ENCODE peak calls at places on chromosomes 12 and 14, in ten cellular contexts. One of them, this sample, is unnamed.

GRCh38 chr14:89452281-89452680 is 35.2 kb upstream of the FOXN3 start:
- DNase-seq in GM18507: no peak
- DNase-seq in stimulated activated CD8-positive, alpha-beta memory T cell treated with anti-CD3 and anti-CD28 coated beads, Interleukin-4, amount 100 ng/mL, for 1 hour: no peak
- DNase-seq in Jurkat, Clone E6-1: no peak
- DNase-seq in mesendoderm: no peak
- DNase-seq in Panc1: no peak
- DNase-seq in WERI-Rb-1: no peak
- DNase-seq in esophagus squamous epithelium: no peak
- DNase-seq in AG09309: no peak
- DNase-seq in endothelial cell of umbilical vein: no peak
- DNase-seq in this sample: no peak

GRCh38 chr12:20429876-20430275 is 61.5 kb downstream of the PDE3A start:
- DNase-seq in GM18507: no peak
- DNase-seq in stimulated activated CD8-positive, alpha-beta memory T cell treated with anti-CD3 and anti-CD28 coated beads, Interleukin-4, amount 100 ng/mL, for 1 hour: no peak
- DNase-seq in Jurkat, Clone E6-1: no peak
- DNase-seq in mesendoderm: no peak
- DNase-seq in Panc1: no peak
- DNase-seq in WERI-Rb-1: no peak
- DNase-seq in esophagus squamous epithelium: no peak
- DNase-seq in AG09309: no peak
- DNase-seq in endothelial cell of umbilical vein: no peak
- DNase-seq in this sample: no peak

GRCh38 chr12:131939007-131939406 is 9.9 kb downstream of the PUS1 start:
- DNase-seq in GM18507: no peak
- DNase-seq in stimulated activated CD8-positive, alpha-beta memory T cell treated with anti-CD3 and anti-CD28 coated beads, Interleukin-4, amount 100 ng/mL, for 1 hour: no peak
- DNase-seq in Jurkat, Clone E6-1: no peak
- DNase-seq in mesendoderm: no peak
- DNase-seq in Panc1: no peak
- DNase-seq in WERI-Rb-1: no peak
- DNase-seq in esophagus squamous epithelium: no peak
- DNase-seq in AG09309: no peak
- DNase-seq in endothelial cell of umbilical vein: no peak
- DNase-seq in this sample: no peak

GRCh38 chr14:36067428-36068187 is 108.9 kb downstream of the PTCSC3 start:
- DNase-seq in GM18507: no peak
- DNase-seq in stimulated activated CD8-positive, alpha-beta memory T cell treated with anti-CD3 and anti-CD28 coated beads, Interleukin-4, amount 100 ng/mL, for 1 hour: no peak
- DNase-seq in Jurkat, Clone E6-1: no peak
- DNase-seq in mesendoderm: no peak
- DNase-seq in Panc1: no peak
- DNase-seq in WERI-Rb-1: no peak
- DNase-seq in esophagus squamous epithelium: no peak
- DNase-seq in AG09309: no peak
- DNase-seq in endothelial cell of umbilical vein: no peak
- DNase-seq in this sample: no peak

GRCh38 chr12:75589801-75590200 is 78.4 kb upstream of the KRR1 start:
- DNase-seq in GM18507: no peak
- DNase-seq in stimulated activated CD8-positive, alpha-beta memory T cell treated with anti-CD3 and anti-CD28 coated beads, Interleukin-4, amount 100 ng/mL, for 1 hour: no peak
- DNase-seq in Jurkat, Clone E6-1: no peak
- DNase-seq in mesendoderm: no peak
- DNase-seq in Panc1: no peak
- DNase-seq in WERI-Rb-1: no peak
- DNase-seq in esophagus squamous epithelium: no peak
- DNase-seq in AG09309: no peak
- DNase-seq in endothelial cell of umbilical vein: no peak
- DNase-seq in this sample: no peak

GRCh38 chr12:112380663-112381420 is 1.4 kb downstream of the HECTD4 start:
- DNase-seq in GM18507: no peak
- DNase-seq in stimulated activated CD8-positive, alpha-beta memory T cell treated with anti-CD3 and anti-CD28 coated beads, Interleukin-4, amount 100 ng/mL, for 1 hour: no peak
- DNase-seq in Jurkat, Clone E6-1: no peak
- DNase-seq in mesendoderm: no peak
- DNase-seq in Panc1: no peak
- DNase-seq in WERI-Rb-1: peak
- DNase-seq in esophagus squamous epithelium: no peak
- DNase-seq in AG09309: no peak
- DNase-seq in endothelial cell of umbilical vein: peak
- DNase-seq in this sample: peak

GRCh38 chr12:48812389-48812788 is 5.9 kb upstream of the CACNB3 start:
- DNase-seq in GM18507: no peak
- DNase-seq in stimulated activated CD8-positive, alpha-beta memory T cell treated with anti-CD3 and anti-CD28 coated beads, Interleukin-4, amount 100 ng/mL, for 1 hour: no peak
- DNase-seq in Jurkat, Clone E6-1: no peak
- DNase-seq in mesendoderm: no peak
- DNase-seq in Panc1: no peak
- DNase-seq in WERI-Rb-1: no peak
- DNase-seq in esophagus squamous epithelium: no peak
- DNase-seq in AG09309: no peak
- DNase-seq in endothelial cell of umbilical vein: no peak
- DNase-seq in this sample: no peak

GRCh38 chr14:105314287-105315185 is at the start of gene PACS2:
- DNase-seq in GM18507: peak
- DNase-seq in stimulated activated CD8-positive, alpha-beta memory T cell treated with anti-CD3 and anti-CD28 coated beads, Interleukin-4, amount 100 ng/mL, for 1 hour: peak
- DNase-seq in Jurkat, Clone E6-1: peak
- DNase-seq in mesendoderm: peak
- DNase-seq in Panc1: no peak
- DNase-seq in WERI-Rb-1: peak
- DNase-seq in esophagus squamous epithelium: no peak
- DNase-seq in AG09309: peak
- DNase-seq in endothelial cell of umbilical vein: peak
- DNase-seq in this sample: peak

GRCh38 chr12:132430838-132431826 is 58.8 kb upstream of the FBRSL1 start:
- DNase-seq in GM18507: no peak
- DNase-seq in stimulated activated CD8-positive, alpha-beta memory T cell treated with anti-CD3 and anti-CD28 coated beads, Interleukin-4, amount 100 ng/mL, for 1 hour: no peak
- DNase-seq in Jurkat, Clone E6-1: no peak
- DNase-seq in mesendoderm: peak
- DNase-seq in Panc1: no peak
- DNase-seq in WERI-Rb-1: no peak
- DNase-seq in esophagus squamous epithelium: no peak
- DNase-seq in AG09309: no peak
- DNase-seq in endothelial cell of umbilical vein: no peak
- DNase-seq in this sample: no peak

GRCh38 chr12:72499244-72499643 is 227.1 kb downstream of the TRHDE start:
- DNase-seq in GM18507: no peak
- DNase-seq in stimulated activated CD8-positive, alpha-beta memory T cell treated with anti-CD3 and anti-CD28 coated beads, Interleukin-4, amount 100 ng/mL, for 1 hour: no peak
- DNase-seq in Jurkat, Clone E6-1: no peak
- DNase-seq in mesendoderm: no peak
- DNase-seq in Panc1: no peak
- DNase-seq in WERI-Rb-1: no peak
- DNase-seq in esophagus squamous epithelium: no peak
- DNase-seq in AG09309: no peak
- DNase-seq in endothelial cell of umbilical vein: no peak
- DNase-seq in this sample: no peak

GRCh38 chr12:121128908-121129704 is 3.6 kb upstream of the P2RX7 start:
- DNase-seq in GM18507: peak
- DNase-seq in stimulated activated CD8-positive, alpha-beta memory T cell treated with anti-CD3 and anti-CD28 coated beads, Interleukin-4, amount 100 ng/mL, for 1 hour: peak
- DNase-seq in Jurkat, Clone E6-1: peak
- DNase-seq in mesendoderm: peak
- DNase-seq in Panc1: no peak
- DNase-seq in WERI-Rb-1: peak
- DNase-seq in esophagus squamous epithelium: peak
- DNase-seq in AG09309: no peak
- DNase-seq in endothelial cell of umbilical vein: peak
- DNase-seq in this sample: peak

GRCh38 chr12:127401005-127401404 is 866.0 kb upstream of the TMEM132C start:
- DNase-seq in GM18507: no peak
- DNase-seq in stimulated activated CD8-positive, alpha-beta memory T cell treated with anti-CD3 and anti-CD28 coated beads, Interleukin-4, amount 100 ng/mL, for 1 hour: no peak
- DNase-seq in Jurkat, Clone E6-1: no peak
- DNase-seq in mesendoderm: no peak
- DNase-seq in Panc1: no peak
- DNase-seq in WERI-Rb-1: no peak
- DNase-seq in esophagus squamous epithelium: no peak
- DNase-seq in AG09309: no peak
- DNase-seq in endothelial cell of umbilical vein: no peak
- DNase-seq in this sample: peak

GRCh38 chr12:4849024-4849594 is 60.6 kb upstream of the KCNA1 start:
- DNase-seq in GM18507: peak
- DNase-seq in stimulated activated CD8-positive, alpha-beta memory T cell treated with anti-CD3 and anti-CD28 coated beads, Interleukin-4, amount 100 ng/mL, for 1 hour: no peak
- DNase-seq in Jurkat, Clone E6-1: no peak
- DNase-seq in mesendoderm: peak
- DNase-seq in Panc1: peak
- DNase-seq in WERI-Rb-1: no peak
- DNase-seq in esophagus squamous epithelium: no peak
- DNase-seq in AG09309: no peak
- DNase-seq in endothelial cell of umbilical vein: peak
- DNase-seq in this sample: peak

GRCh38 chr14:60278350-60278749 is 29.3 kb downstream of the PPM1A start:
- DNase-seq in GM18507: no peak
- DNase-seq in stimulated activated CD8-positive, alpha-beta memory T cell treated with anti-CD3 and anti-CD28 coated beads, Interleukin-4, amount 100 ng/mL, for 1 hour: no peak
- DNase-seq in Jurkat, Clone E6-1: no peak
- DNase-seq in mesendoderm: peak
- DNase-seq in Panc1: no peak
- DNase-seq in WERI-Rb-1: no peak
- DNase-seq in esophagus squamous epithelium: no peak
- DNase-seq in AG09309: no peak
- DNase-seq in endothelial cell of umbilical vein: peak
- DNase-seq in this sample: no peak

GRCh38 chr14:52269100-52269499 is 1.6 kb downstream of the PTGDR start:
- DNase-seq in GM18507: no peak
- DNase-seq in stimulated activated CD8-positive, alpha-beta memory T cell treated with anti-CD3 and anti-CD28 coated beads, Interleukin-4, amount 100 ng/mL, for 1 hour: no peak
- DNase-seq in Jurkat, Clone E6-1: no peak
- DNase-seq in mesendoderm: peak
- DNase-seq in Panc1: no peak
- DNase-seq in WERI-Rb-1: no peak
- DNase-seq in esophagus squamous epithelium: no peak
- DNase-seq in AG09309: no peak
- DNase-seq in endothelial cell of umbilical vein: no peak
- DNase-seq in this sample: no peak

GRCh38 chr12:54285150-54286041 is 4.9 kb downstream of the HNRNPA1 start:
- DNase-seq in GM18507: no peak
- DNase-seq in stimulated activated CD8-positive, alpha-beta memory T cell treated with anti-CD3 and anti-CD28 coated beads, Interleukin-4, amount 100 ng/mL, for 1 hour: no peak
- DNase-seq in Jurkat, Clone E6-1: no peak
- DNase-seq in mesendoderm: no peak
- DNase-seq in Panc1: no peak
- DNase-seq in WERI-Rb-1: no peak
- DNase-seq in esophagus squamous epithelium: no peak
- DNase-seq in AG09309: no peak
- DNase-seq in endothelial cell of umbilical vein: no peak
- DNase-seq in this sample: no peak

GRCh38 chr12:100234166-100234565 is 32.7 kb downstream of the DEPDC4 start:
- DNase-seq in GM18507: no peak
- DNase-seq in stimulated activated CD8-positive, alpha-beta memory T cell treated with anti-CD3 and anti-CD28 coated beads, Interleukin-4, amount 100 ng/mL, for 1 hour: no peak
- DNase-seq in Jurkat, Clone E6-1: no peak
- DNase-seq in mesendoderm: peak
- DNase-seq in Panc1: no peak
- DNase-seq in WERI-Rb-1: no peak
- DNase-seq in esophagus squamous epithelium: no peak
- DNase-seq in AG09309: peak
- DNase-seq in endothelial cell of umbilical vein: peak
- DNase-seq in this sample: no peak

GRCh38 chr14:70663707-70664179 is 22.0 kb downstream of the TTC9 start:
- DNase-seq in GM18507: no peak
- DNase-seq in stimulated activated CD8-positive, alpha-beta memory T cell treated with anti-CD3 and anti-CD28 coated beads, Interleukin-4, amount 100 ng/mL, for 1 hour: no peak
- DNase-seq in Jurkat, Clone E6-1: no peak
- DNase-seq in mesendoderm: no peak
- DNase-seq in Panc1: no peak
- DNase-seq in WERI-Rb-1: no peak
- DNase-seq in esophagus squamous epithelium: no peak
- DNase-seq in AG09309: peak
- DNase-seq in endothelial cell of umbilical vein: no peak
- DNase-seq in this sample: peak

GRCh38 chr12:18158774-18159557 is 69.0 kb upstream of the RERGL start:
- DNase-seq in GM18507: no peak
- DNase-seq in stimulated activated CD8-positive, alpha-beta memory T cell treated with anti-CD3 and anti-CD28 coated beads, Interleukin-4, amount 100 ng/mL, for 1 hour: no peak
- DNase-seq in Jurkat, Clone E6-1: peak
- DNase-seq in mesendoderm: peak
- DNase-seq in Panc1: no peak
- DNase-seq in WERI-Rb-1: peak
- DNase-seq in esophagus squamous epithelium: no peak
- DNase-seq in AG09309: no peak
- DNase-seq in endothelial cell of umbilical vein: peak
- DNase-seq in this sample: peak

GRCh38 chr12:94622475-94622874 is 27.9 kb downstream of the TMCC3 start:
- DNase-seq in GM18507: no peak
- DNase-seq in stimulated activated CD8-positive, alpha-beta memory T cell treated with anti-CD3 and anti-CD28 coated beads, Interleukin-4, amount 100 ng/mL, for 1 hour: no peak
- DNase-seq in Jurkat, Clone E6-1: no peak
- DNase-seq in mesendoderm: no peak
- DNase-seq in Panc1: no peak
- DNase-seq in WERI-Rb-1: no peak
- DNase-seq in esophagus squamous epithelium: no peak
- DNase-seq in AG09309: no peak
- DNase-seq in endothelial cell of umbilical vein: peak
- DNase-seq in this sample: no peak

GRCh38 chr12:52697058-52697582 is 6.2 kb downstream of the KRT77 start:
- DNase-seq in GM18507: no peak
- DNase-seq in stimulated activated CD8-positive, alpha-beta memory T cell treated with anti-CD3 and anti-CD28 coated beads, Interleukin-4, amount 100 ng/mL, for 1 hour: no peak
- DNase-seq in Jurkat, Clone E6-1: no peak
- DNase-seq in mesendoderm: no peak
- DNase-seq in Panc1: no peak
- DNase-seq in WERI-Rb-1: no peak
- DNase-seq in esophagus squamous epithelium: no peak
- DNase-seq in AG09309: no peak
- DNase-seq in endothelial cell of umbilical vein: no peak
- DNase-seq in this sample: no peak

GRCh38 chr12:88952543-88952942 is 372.3 kb upstream of the KITLG start:
- DNase-seq in GM18507: no peak
- DNase-seq in stimulated activated CD8-positive, alpha-beta memory T cell treated with anti-CD3 and anti-CD28 coated beads, Interleukin-4, amount 100 ng/mL, for 1 hour: no peak
- DNase-seq in Jurkat, Clone E6-1: no peak
- DNase-seq in mesendoderm: no peak
- DNase-seq in Panc1: no peak
- DNase-seq in WERI-Rb-1: no peak
- DNase-seq in esophagus squamous epithelium: no peak
- DNase-seq in AG09309: no peak
- DNase-seq in endothelial cell of umbilical vein: peak
- DNase-seq in this sample: no peak

GRCh38 chr14:34665785-34666425 is 36.0 kb upstream of the SNX6 start:
- DNase-seq in GM18507: no peak
- DNase-seq in stimulated activated CD8-positive, alpha-beta memory T cell treated with anti-CD3 and anti-CD28 coated beads, Interleukin-4, amount 100 ng/mL, for 1 hour: no peak
- DNase-seq in Jurkat, Clone E6-1: peak
- DNase-seq in mesendoderm: no peak
- DNase-seq in Panc1: no peak
- DNase-seq in WERI-Rb-1: no peak
- DNase-seq in esophagus squamous epithelium: no peak
- DNase-seq in AG09309: peak
- DNase-seq in endothelial cell of umbilical vein: peak
- DNase-seq in this sample: peak

GRCh38 chr14:23578560-23579310 is at the start of gene JPH4:
- DNase-seq in GM18507: no peak
- DNase-seq in stimulated activated CD8-positive, alpha-beta memory T cell treated with anti-CD3 and anti-CD28 coated beads, Interleukin-4, amount 100 ng/mL, for 1 hour: no peak
- DNase-seq in Jurkat, Clone E6-1: no peak
- DNase-seq in mesendoderm: no peak
- DNase-seq in Panc1: no peak
- DNase-seq in WERI-Rb-1: peak
- DNase-seq in esophagus squamous epithelium: no peak
- DNase-seq in AG09309: no peak
- DNase-seq in endothelial cell of umbilical vein: no peak
- DNase-seq in this sample: no peak

GRCh38 chr12:16352481-16352880 is 5.0 kb downstream of the MGST1 start:
- DNase-seq in GM18507: no peak
- DNase-seq in stimulated activated CD8-positive, alpha-beta memory T cell treated with anti-CD3 and anti-CD28 coated beads, Interleukin-4, amount 100 ng/mL, for 1 hour: no peak
- DNase-seq in Jurkat, Clone E6-1: no peak
- DNase-seq in mesendoderm: peak
- DNase-seq in Panc1: no peak
- DNase-seq in WERI-Rb-1: no peak
- DNase-seq in esophagus squamous epithelium: no peak
- DNase-seq in AG09309: no peak
- DNase-seq in endothelial cell of umbilical vein: no peak
- DNase-seq in this sample: no peak

GRCh38 chr14:103530390-103530789 is 1.4 kb downstream of the TRMT61A start:
- DNase-seq in GM18507: no peak
- DNase-seq in stimulated activated CD8-positive, alpha-beta memory T cell treated with anti-CD3 and anti-CD28 coated beads, Interleukin-4, amount 100 ng/mL, for 1 hour: no peak
- DNase-seq in Jurkat, Clone E6-1: peak
- DNase-seq in mesendoderm: peak
- DNase-seq in Panc1: no peak
- DNase-seq in WERI-Rb-1: no peak
- DNase-seq in esophagus squamous epithelium: no peak
- DNase-seq in AG09309: no peak
- DNase-seq in endothelial cell of umbilical vein: no peak
- DNase-seq in this sample: no peak

GRCh38 chr12:105257321-105257728 is 21.4 kb upstream of the APPL2 start:
- DNase-seq in GM18507: no peak
- DNase-seq in stimulated activated CD8-positive, alpha-beta memory T cell treated with anti-CD3 and anti-CD28 coated beads, Interleukin-4, amount 100 ng/mL, for 1 hour: no peak
- DNase-seq in Jurkat, Clone E6-1: no peak
- DNase-seq in mesendoderm: no peak
- DNase-seq in Panc1: no peak
- DNase-seq in WERI-Rb-1: no peak
- DNase-seq in esophagus squamous epithelium: no peak
- DNase-seq in AG09309: peak
- DNase-seq in endothelial cell of umbilical vein: peak
- DNase-seq in this sample: peak

GRCh38 chr14:65352964-65353530 is 59.5 kb upstream of the FUT8 start:
- DNase-seq in GM18507: no peak
- DNase-seq in stimulated activated CD8-positive, alpha-beta memory T cell treated with anti-CD3 and anti-CD28 coated beads, Interleukin-4, amount 100 ng/mL, for 1 hour: no peak
- DNase-seq in Jurkat, Clone E6-1: no peak
- DNase-seq in mesendoderm: no peak
- DNase-seq in Panc1: no peak
- DNase-seq in WERI-Rb-1: no peak
- DNase-seq in esophagus squamous epithelium: no peak
- DNase-seq in AG09309: no peak
- DNase-seq in endothelial cell of umbilical vein: peak
- DNase-seq in this sample: no peak